ENCODE peak calls at places on chromosomes 13 and 19, in four cellular contexts. One of them, this sample, is unnamed.

GRCh38 chr13:113742445-113743120 is 16.4 kb upstream of the TMEM255B start:
- DNase-seq in CD8-positive, alpha-beta T cell: no peak
- DNase-seq in right cardiac atrium: peak; percentile 39
- DNase-seq in hepatocyte: no peak
- DNase-seq in this sample: no peak

GRCh38 chr19:13461536-13461935 is 44.7 kb downstream of the CACNA1A start:
- DNase-seq in hepatocyte: no peak
- DNase-seq in CD8-positive, alpha-beta T cell: no peak
- DNase-seq in right cardiac atrium: no peak
- DNase-seq in this sample: peak; percentile 46

GRCh38 chr19:30076101-30076551 is 134.1 kb downstream of the URI1 start:
- DNase-seq in hepatocyte: no peak
- DNase-seq in right cardiac atrium: no peak
- DNase-seq in CD8-positive, alpha-beta T cell: no peak
- DNase-seq in this sample: peak; percentile 68

GRCh38 chr13:48304132-48304876 is 753 bp downstream of the RB1 start:
- DNase-seq in right cardiac atrium: peak; percentile 76
- DNase-seq in CD8-positive, alpha-beta T cell: no peak
- DNase-seq in hepatocyte: peak; percentile 58
- DNase-seq in this sample: no peak

GRCh38 chr19:50720921-50721291 is 1.3 kb upstream of the SHANK1 start:
- DNase-seq in hepatocyte: no peak
- DNase-seq in CD8-positive, alpha-beta T cell: no peak
- DNase-seq in right cardiac atrium: no peak
- DNase-seq in this sample: peak; percentile 71

GRCh38 chr19:35430382-35431146 is 17.5 kb upstream of the FFAR2 start:
- DNase-seq in right cardiac atrium: no peak
- DNase-seq in CD8-positive, alpha-beta T cell: no peak
- DNase-seq in hepatocyte: no peak
- DNase-seq in this sample: no peak

GRCh38 chr19:18282021-18282787 is 782 bp upstream of the JUND start:
- DNase-seq in right cardiac atrium: peak; percentile 84
- DNase-seq in hepatocyte: no peak
- DNase-seq in CD8-positive, alpha-beta T cell: no peak
- DNase-seq in this sample: no peak

GRCh38 chr13:97435297-97435682 is 1.3 kb downstream of the RAP2A start:
- DNase-seq in CD8-positive, alpha-beta T cell: no peak
- DNase-seq in hepatocyte: no peak
- DNase-seq in right cardiac atrium: no peak
- DNase-seq in this sample: no peak

GRCh38 chr19:46862974-46863632 is 2.3 kb downstream of the ARHGAP35 start:
- DNase-seq in right cardiac atrium: peak; percentile 48
- DNase-seq in CD8-positive, alpha-beta T cell: no peak
- DNase-seq in hepatocyte: no peak
- DNase-seq in this sample: no peak

GRCh38 chr19:771332-771785 is 20.4 kb downstream of the MISP start:
- DNase-seq in CD8-positive, alpha-beta T cell: no peak
- DNase-seq in right cardiac atrium: peak; percentile 67
- DNase-seq in hepatocyte: peak; percentile 47
- DNase-seq in this sample: peak; percentile 66

GRCh38 chr13:70107498-70108271 is at the start of gene ATXN8OS:
- DNase-seq in CD8-positive, alpha-beta T cell: no peak
- DNase-seq in right cardiac atrium: no peak
- DNase-seq in hepatocyte: peak; percentile 9
- DNase-seq in this sample: peak; percentile 77

GRCh38 chr19:29247051-29247450 is 34.1 kb upstream of the UQCRFS1 start:
- DNase-seq in hepatocyte: no peak
- DNase-seq in right cardiac atrium: no peak
- DNase-seq in CD8-positive, alpha-beta T cell: no peak
- DNase-seq in this sample: no peak

GRCh38 chr13:23851106-23851505 is 38.1 kb downstream of the MIPEP start:
- DNase-seq in right cardiac atrium: no peak
- DNase-seq in hepatocyte: no peak
- DNase-seq in CD8-positive, alpha-beta T cell: no peak
- DNase-seq in this sample: no peak

GRCh38 chr19:29798783-29799182 is 13.0 kb upstream of the CCNE1 start:
- DNase-seq in right cardiac atrium: no peak
- DNase-seq in hepatocyte: no peak
- DNase-seq in CD8-positive, alpha-beta T cell: no peak
- DNase-seq in this sample: no peak

GRCh38 chr13:98476538-98476966 is 100.4 kb downstream of the STK24 start:
- DNase-seq in hepatocyte: no peak
- DNase-seq in right cardiac atrium: peak; percentile 76
- DNase-seq in CD8-positive, alpha-beta T cell: peak; percentile 87
- DNase-seq in this sample: peak; percentile 80

GRCh38 chr13:97344250-97345175 is 89.5 kb upstream of the RAP2A start:
- DNase-seq in CD8-positive, alpha-beta T cell: peak; percentile 42
- DNase-seq in hepatocyte: peak; percentile 67
- DNase-seq in right cardiac atrium: peak; percentile 85
- DNase-seq in this sample: peak; percentile 78

DNA sequence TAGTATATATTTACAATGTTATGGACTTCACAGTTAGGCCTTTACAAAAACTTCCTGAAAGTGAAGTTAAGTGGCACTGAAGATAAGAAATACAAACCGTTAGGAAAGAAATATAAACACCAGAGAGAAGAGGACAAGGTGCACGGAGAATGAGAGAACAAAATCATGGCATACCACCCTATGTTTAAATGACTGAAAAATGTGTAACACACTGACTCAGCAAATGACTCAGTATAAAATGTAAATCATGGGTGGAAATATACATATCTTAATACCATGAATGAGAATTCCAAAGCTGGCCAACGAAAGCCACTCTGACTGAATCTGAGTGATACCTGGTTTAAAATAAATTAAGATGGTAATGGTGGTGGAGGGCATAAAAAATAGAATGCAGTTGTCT is 260.8 kb downstream of the DNAJC15 start:
- DNase-seq in right cardiac atrium: no peak
- DNase-seq in CD8-positive, alpha-beta T cell: no peak
- DNase-seq in hepatocyte: no peak
- DNase-seq in this sample: no peak
- H3K27ac ChIP-seq in right cardiac atrium: no peak overlapping the region
- H3K27ac ChIP-seq in CD8-positive, alpha-beta T cell: no peak overlapping the region
- H3K27ac ChIP-seq in hepatocyte: no peak overlapping the region
- H3K27ac ChIP-seq in this sample: no peak overlapping the region

DNA sequence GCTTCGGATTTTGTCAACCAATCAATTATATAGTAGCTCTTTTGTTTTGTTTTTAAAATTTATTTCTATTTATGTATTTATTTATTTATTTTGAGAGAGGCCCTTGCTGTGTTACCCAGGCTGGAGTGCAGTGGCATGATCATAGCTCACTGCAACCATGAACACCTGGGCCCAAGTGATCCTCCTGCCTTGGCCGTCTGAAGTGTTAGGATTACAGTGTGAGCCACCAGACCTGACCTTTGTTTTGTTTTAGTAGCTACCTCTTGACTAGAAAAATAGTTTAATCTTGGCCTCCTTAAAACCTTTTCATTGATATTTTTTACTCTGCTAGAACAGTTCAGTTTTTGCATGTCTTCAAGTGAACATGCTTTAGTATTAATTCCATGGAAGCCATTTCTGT is 15.1 kb downstream of the GARRE1 start:
- DNase-seq in right cardiac atrium: no peak
- DNase-seq in CD8-positive, alpha-beta T cell: no peak
- DNase-seq in hepatocyte: no peak
- DNase-seq in this sample: no peak
- H3K4me1 ChIP-seq in right cardiac atrium: peaks cover 23% of the 10 kb centered on the region
- H3K4me1 ChIP-seq in CD8-positive, alpha-beta T cell: peaks cover 66% of the 10 kb centered on the region
- H3K4me1 ChIP-seq in hepatocyte: no peaks in the 10 kb centered on the region
- H3K4me1 ChIP-seq in this sample: peaks cover 10% of the 10 kb centered on the region

DNA sequence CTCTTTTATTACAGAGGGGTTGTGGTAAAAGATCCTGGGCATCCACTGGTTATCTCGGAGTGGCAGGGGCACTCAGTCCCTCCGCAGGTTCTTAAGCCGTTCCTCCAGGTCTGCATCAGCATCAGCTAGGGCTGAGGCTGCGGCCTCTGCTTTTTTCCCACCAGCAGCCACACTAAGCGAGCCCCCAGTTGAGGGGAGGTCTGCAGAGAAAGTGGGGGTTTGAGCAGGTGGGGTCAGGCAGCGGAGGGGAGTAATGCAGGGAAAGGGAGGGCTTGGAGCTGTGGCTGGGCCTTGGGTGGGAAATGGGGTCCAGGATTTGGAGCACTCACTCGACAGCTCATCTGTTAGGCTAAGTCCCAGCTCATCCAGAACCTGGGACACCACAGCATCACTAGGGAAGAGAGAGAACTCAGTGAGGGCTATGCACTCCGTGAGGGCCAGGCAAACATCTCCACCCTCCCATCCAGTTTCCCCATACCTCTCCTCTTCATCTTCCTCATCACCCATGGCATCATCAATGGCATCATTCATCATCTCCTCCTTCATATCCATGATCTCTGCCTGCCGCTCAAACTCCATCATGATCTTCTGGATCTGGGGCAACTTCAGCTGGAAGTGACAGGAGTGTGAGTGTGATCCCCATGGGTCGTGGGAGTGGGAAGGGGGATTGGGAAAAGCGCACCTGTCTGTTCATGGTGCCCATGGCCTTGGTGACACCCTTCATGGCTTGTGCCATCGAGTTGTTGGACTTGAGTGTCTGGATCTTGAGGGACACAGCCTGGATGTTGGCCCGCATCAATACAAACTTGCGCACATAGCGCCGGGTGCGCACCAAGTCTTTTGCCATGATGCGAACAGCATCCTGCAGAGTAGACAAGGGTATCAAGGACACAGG is 3.1 kb downstream of the CHMP2A start:
- DNase-seq in CD8-positive, alpha-beta T cell: no peak
- DNase-seq in hepatocyte: peak; percentile 4
- DNase-seq in right cardiac atrium: no peak
- DNase-seq in this sample: peak; percentile 52
- H3K27ac ChIP-seq in CD8-positive, alpha-beta T cell: no peak overlapping the region
- H3K27ac ChIP-seq in hepatocyte: no peak overlapping the region
- H3K27ac ChIP-seq in right cardiac atrium: no peak overlapping the region
- H3K27ac ChIP-seq in this sample: no peak overlapping the region

GRCh38 chr19:1860821-1861598 is 2.4 kb downstream of the KLF16 start:
- DNase-seq in right cardiac atrium: no peak
- DNase-seq in CD8-positive, alpha-beta T cell: no peak
- DNase-seq in hepatocyte: no peak
- DNase-seq in this sample: no peak

GRCh38 chr19:1860133-1860775 is 3.1 kb downstream of the KLF16 start:
- DNase-seq in hepatocyte: peak; percentile 94
- DNase-seq in right cardiac atrium: peak; percentile 89
- DNase-seq in CD8-positive, alpha-beta T cell: peak; percentile 53
- DNase-seq in this sample: peak; percentile 79

GRCh38 chr19:1858412-1859081 is 4.8 kb downstream of the KLF16 start:
- DNase-seq in hepatocyte: no peak
- DNase-seq in right cardiac atrium: no peak
- DNase-seq in CD8-positive, alpha-beta T cell: no peak
- DNase-seq in this sample: no peak

GRCh38 chr19:1857648-1858326 is 5.6 kb downstream of the KLF16 start:
- DNase-seq in right cardiac atrium: no peak
- DNase-seq in hepatocyte: no peak
- DNase-seq in CD8-positive, alpha-beta T cell: no peak
- DNase-seq in this sample: no peak

GRCh38 chr19:1859319-1859718 is 4.1 kb downstream of the KLF16 start:
- DNase-seq in CD8-positive, alpha-beta T cell: no peak
- DNase-seq in hepatocyte: no peak
- DNase-seq in right cardiac atrium: no peak
- DNase-seq in this sample: peak; percentile 83
- H3K4me1 ChIP-seq in CD8-positive, alpha-beta T cell: peaks cover 77% of the 10 kb centered on the region
- H3K4me1 ChIP-seq in hepatocyte: peaks cover 72% of the 10 kb centered on the region
- H3K4me1 ChIP-seq in right cardiac atrium: peaks cover 11% of the 10 kb centered on the region
- H3K4me1 ChIP-seq in this sample: peaks cover 28% of the 10 kb centered on the region

This sample was measured in endodermal cell.